ENCODE peak calls at places on chromosomes 2 and 18, in four cellular contexts. One of them, this sample, is unnamed.

GRCh38 chr2:21363364-21363763 is 239.6 kb downstream of the TDRD15 start:
- DNase-seq in tibial nerve: no peak
- DNase-seq in IMR-90: no peak
- DNase-seq in AG04450: no peak
- DNase-seq in this sample: no peak

GRCh38 chr2:209817818-209818420 is 46.3 kb downstream of the UNC80 start:
- DNase-seq in tibial nerve: no peak
- DNase-seq in IMR-90: no peak
- DNase-seq in AG04450: no peak
- DNase-seq in this sample: no peak

GRCh38 chr2:85468096-85468703 is 49.7 kb downstream of the SH2D6 start:
- DNase-seq in AG04450: no peak
- DNase-seq in tibial nerve: no peak
- DNase-seq in IMR-90: no peak
- DNase-seq in this sample: no peak

GRCh38 chr2:230695551-230695950 is 17.1 kb upstream of the CAB39 start:
- DNase-seq in tibial nerve: no peak
- DNase-seq in IMR-90: no peak
- DNase-seq in AG04450: no peak
- DNase-seq in this sample: no peak

GRCh38 chr2:71452565-71452964 is 796 bp upstream of the DYSF start:
- DNase-seq in tibial nerve: no peak
- DNase-seq in IMR-90: peak; percentile 38
- DNase-seq in AG04450: no peak
- DNase-seq in this sample: no peak

GRCh38 chr2:71282493-71282892 is 49.1 kb upstream of the ZNF638 start:
- DNase-seq in tibial nerve: no peak
- DNase-seq in IMR-90: no peak
- DNase-seq in AG04450: no peak
- DNase-seq in this sample: no peak

GRCh38 chr2:15472133-15472532 is 89.0 kb downstream of the NBAS start:
- DNase-seq in AG04450: no peak
- DNase-seq in IMR-90: no peak
- DNase-seq in tibial nerve: no peak
- DNase-seq in this sample: no peak

GRCh38 chr2:24682357-24682756 is 110.8 kb downstream of the PTRHD1 start:
- DNase-seq in AG04450: no peak
- DNase-seq in tibial nerve: no peak
- DNase-seq in IMR-90: peak; percentile 5
- DNase-seq in this sample: no peak

GRCh38 chr2:47310801-47311560 is 92.0 kb upstream of the MSH2 start:
- DNase-seq in tibial nerve: no peak
- DNase-seq in AG04450: no peak
- DNase-seq in IMR-90: no peak
- DNase-seq in this sample: no peak

GRCh38 chr2:196088209-196088608 is 19.6 kb upstream of the DNAH7 start:
- DNase-seq in IMR-90: peak; percentile 45
- DNase-seq in AG04450: no peak
- DNase-seq in tibial nerve: no peak
- DNase-seq in this sample: no peak

GRCh38 chr2:175889557-175890355 is 112.3 kb downstream of the LNPK start:
- DNase-seq in tibial nerve: no peak
- DNase-seq in AG04450: no peak
- DNase-seq in IMR-90: no peak
- DNase-seq in this sample: no peak

GRCh38 chr2:41695714-41696113 is 352.1 kb upstream of the PKDCC start:
- DNase-seq in AG04450: no peak
- DNase-seq in IMR-90: no peak
- DNase-seq in tibial nerve: no peak
- DNase-seq in this sample: no peak

GRCh38 chr18:63319383-63320040 is at the start of gene BCL2:
- DNase-seq in tibial nerve: peak; percentile 42
- DNase-seq in IMR-90: peak; percentile 24
- DNase-seq in AG04450: no peak
- DNase-seq in this sample: no peak

GRCh38 chr18:9753863-9754262 is 45.8 kb downstream of the RAB31 start:
- DNase-seq in tibial nerve: no peak
- DNase-seq in IMR-90: no peak
- DNase-seq in AG04450: no peak
- DNase-seq in this sample: no peak

GRCh38 chr2:74317696-74318095 is 25.5 kb downstream of the SLC4A5 start:
- DNase-seq in IMR-90: no peak
- DNase-seq in AG04450: no peak
- DNase-seq in tibial nerve: no peak
- DNase-seq in this sample: no peak

GRCh38 chr18:39406941-39407340 is 1841.3 kb upstream of the CELF4 start:
- DNase-seq in IMR-90: no peak
- DNase-seq in AG04450: no peak
- DNase-seq in tibial nerve: no peak
- DNase-seq in this sample: no peak

GRCh38 chr2:99809259-99809900 is 319.6 kb upstream of the REV1 start:
- DNase-seq in IMR-90: peak; percentile 40
- DNase-seq in tibial nerve: no peak
- DNase-seq in AG04450: no peak
- DNase-seq in this sample: no peak

GRCh38 chr2:12642332-12642731 is 74.4 kb upstream of the TRIB2 start:
- DNase-seq in AG04450: no peak
- DNase-seq in tibial nerve: no peak
- DNase-seq in IMR-90: no peak
- DNase-seq in this sample: no peak

GRCh38 chr18:36186461-36187137 is 698 bp upstream of the MOCOS start:
- DNase-seq in tibial nerve: no peak
- DNase-seq in IMR-90: no peak
- DNase-seq in AG04450: no peak
- DNase-seq in this sample: no peak

GRCh38 chr18:59070181-59070912 is 69.3 kb upstream of the SEC11C start:
- DNase-seq in IMR-90: peak; percentile 69
- DNase-seq in AG04450: peak; percentile 21
- DNase-seq in tibial nerve: peak; percentile 88
- DNase-seq in this sample: peak; percentile 44

GRCh38 chr2:105078906-105079305 is 41.0 kb downstream of the MRPS9 start:
- DNase-seq in tibial nerve: no peak
- DNase-seq in IMR-90: peak; percentile 52
- DNase-seq in AG04450: no peak
- DNase-seq in this sample: no peak

DNA sequence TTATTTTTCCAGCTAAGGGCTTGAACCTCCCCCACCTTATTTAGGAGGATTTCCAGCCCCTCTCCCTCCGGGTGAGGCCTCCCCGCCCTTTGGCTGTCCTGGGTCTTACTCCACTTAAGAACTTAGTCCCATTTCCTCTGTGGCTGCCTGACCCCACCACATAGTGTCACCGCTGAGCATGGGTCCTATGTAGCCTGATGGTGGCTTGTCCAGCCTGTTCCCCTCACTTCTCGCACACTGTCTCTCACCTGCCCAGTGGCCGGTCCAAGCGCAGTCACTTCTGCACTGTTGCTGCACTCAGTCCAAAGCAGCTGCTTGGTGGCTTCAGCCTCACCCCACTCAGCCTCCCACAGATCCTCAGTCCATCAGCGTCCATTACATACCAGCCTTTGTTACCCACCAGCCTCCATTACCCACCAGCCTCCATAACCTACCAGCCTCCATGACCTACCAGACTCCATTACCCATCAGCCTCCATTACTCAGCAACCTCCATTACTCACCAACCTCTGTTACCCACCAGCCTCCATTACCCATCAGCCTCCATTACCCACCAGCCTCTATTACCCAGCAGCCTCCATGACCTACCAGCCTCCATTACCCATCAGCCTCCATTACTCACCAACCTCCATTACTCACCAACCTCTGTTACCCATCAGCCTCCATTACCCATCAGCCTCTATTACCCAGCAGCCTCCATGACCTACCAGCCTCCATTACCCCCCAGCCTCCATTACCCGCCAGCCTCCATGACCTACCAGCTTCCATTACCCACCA is 133.2 kb upstream of the HS6ST1 start:
- DNase-seq in tibial nerve: no peak
- DNase-seq in AG04450: no peak
- DNase-seq in IMR-90: no peak
- DNase-seq in this sample: no peak
- TF ChIP-seq CTCF in tibial nerve: no peak
- TF ChIP-seq CTCF in AG04450: no peak
- TF ChIP-seq CTCF in IMR-90: no peak
- TF ChIP-seq CTCF in this sample: no peak

GRCh38 chr18:3874593-3874992 is 424.6 kb downstream of the TGIF1 start:
- DNase-seq in tibial nerve: no peak
- DNase-seq in IMR-90: no peak
- DNase-seq in AG04450: no peak
- DNase-seq in this sample: no peak
- H3K4me3 ChIP-seq in tibial nerve: no peak overlapping the region
- H3K4me3 ChIP-seq in IMR-90: no peak overlapping the region
- H3K4me3 ChIP-seq in AG04450: no peak overlapping the region
- H3K4me3 ChIP-seq in this sample: no peak overlapping the region

DNA sequence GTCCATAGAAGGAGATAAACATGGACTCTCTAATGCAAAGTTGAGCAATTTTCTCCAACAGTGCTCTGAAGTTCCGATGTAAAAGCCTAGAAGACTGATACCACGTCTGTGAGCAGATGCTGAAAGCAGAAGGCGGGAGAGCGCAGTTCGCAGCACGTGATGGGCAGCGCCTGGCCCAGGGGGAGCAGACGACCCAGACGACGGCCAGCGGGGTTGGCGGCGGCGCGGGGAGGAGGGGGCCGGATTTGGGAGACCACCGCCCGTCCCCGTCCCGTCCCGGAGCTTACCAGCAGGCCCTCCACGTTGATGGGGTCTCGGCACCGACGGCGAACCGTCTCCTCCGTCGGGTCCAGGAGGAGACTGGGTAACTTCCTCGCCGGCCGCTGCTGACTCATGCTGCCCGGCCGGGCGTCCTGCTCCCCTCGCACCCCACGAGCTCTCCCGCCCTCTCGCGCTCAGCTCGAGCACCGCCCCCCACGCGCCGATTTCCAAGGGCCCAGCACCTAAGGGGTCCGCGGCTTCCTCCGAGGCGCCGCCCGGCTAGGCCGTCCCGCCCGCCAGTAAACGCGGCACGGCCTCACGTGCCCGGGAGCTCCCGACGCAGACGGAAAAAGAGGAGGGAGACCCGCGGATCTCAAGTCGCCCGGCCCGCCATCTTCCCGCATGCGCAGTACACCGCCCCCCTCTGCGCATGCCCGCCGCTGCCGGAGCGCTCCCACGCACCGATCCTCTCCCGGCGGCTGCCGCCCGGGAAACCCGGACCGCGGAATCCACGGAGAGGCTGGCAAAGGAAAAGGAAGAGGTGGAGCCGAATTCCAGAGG is at the start of gene E2F6:
- DNase-seq in IMR-90: peak; percentile 90
- DNase-seq in tibial nerve: peak; percentile 91
- DNase-seq in AG04450: peak; percentile 81
- DNase-seq in this sample: peak; percentile 51
- TF ChIP-seq CTCF in IMR-90: no peak
- TF ChIP-seq CTCF in tibial nerve: peak; percentile 61
- TF ChIP-seq CTCF in AG04450: no peak
- TF ChIP-seq CTCF in this sample: no peak

DNA sequence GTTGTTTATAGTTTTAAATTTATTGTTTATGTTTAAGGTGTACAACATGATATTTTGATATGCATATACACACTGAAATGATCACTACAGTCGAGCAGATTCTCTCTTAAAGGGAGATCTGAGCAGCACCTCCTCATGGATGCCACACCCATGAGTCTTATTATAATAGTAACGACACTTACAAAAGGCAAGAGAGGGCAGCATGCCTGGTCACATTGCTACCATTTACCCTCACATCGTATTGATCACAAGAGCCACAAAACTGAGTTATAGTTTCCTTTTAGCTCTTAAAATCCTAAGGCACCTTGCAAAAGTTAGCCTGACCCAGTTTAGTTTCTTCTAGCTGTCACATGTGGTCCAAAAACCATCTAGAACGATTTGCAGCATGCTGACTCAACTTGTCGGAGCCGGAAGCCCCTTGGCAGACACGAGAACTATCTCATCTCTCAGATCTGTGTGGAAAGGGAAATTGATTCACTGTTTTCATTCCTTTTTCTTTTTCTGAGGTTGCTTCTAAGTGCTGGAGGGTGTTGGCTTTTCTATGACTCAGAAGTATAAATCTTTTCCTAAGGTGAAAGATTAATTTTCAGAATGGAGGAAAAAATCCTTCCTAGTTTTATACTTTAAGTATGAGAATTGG is 85.3 kb downstream of the CDC42EP3 start:
- DNase-seq in AG04450: no peak
- DNase-seq in tibial nerve: peak; percentile 59
- DNase-seq in IMR-90: peak; percentile 93
- DNase-seq in this sample: no peak
- H3K4me3 ChIP-seq in AG04450: no peak overlapping the region
- H3K4me3 ChIP-seq in tibial nerve: no peak overlapping the region
- H3K4me3 ChIP-seq in IMR-90: no peak overlapping the region
- H3K4me3 ChIP-seq in this sample: no peak overlapping the region

DNA sequence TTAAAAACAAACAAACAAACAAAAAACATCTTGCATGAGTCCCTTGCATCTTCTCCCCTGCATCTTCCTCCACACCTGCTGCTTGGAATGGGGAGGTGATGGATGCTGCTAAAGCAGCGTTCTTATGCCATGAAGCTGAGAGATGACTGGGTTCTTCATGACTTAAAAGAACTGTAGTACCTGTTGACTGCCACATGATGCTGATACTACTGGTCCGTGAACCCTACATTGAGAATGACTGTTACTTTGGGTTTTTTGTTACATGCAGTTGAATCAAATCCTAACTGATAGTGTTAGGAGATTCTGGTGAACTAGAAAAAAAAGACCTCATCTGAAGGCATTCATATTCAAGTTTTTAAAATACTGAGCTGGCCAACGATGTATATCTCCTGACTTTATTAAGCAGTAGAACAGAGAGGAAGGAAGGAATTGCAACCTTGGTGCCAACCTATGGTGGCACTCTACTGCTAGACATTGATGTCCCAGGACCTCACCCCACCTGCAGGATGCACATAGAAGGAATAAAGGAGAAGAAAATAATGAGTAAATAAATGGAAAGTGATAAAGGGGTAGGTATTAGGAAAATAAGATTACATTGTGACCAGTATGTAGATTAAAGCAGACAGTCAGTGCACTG is 63.2 kb upstream of the SPAG16 start:
- DNase-seq in IMR-90: no peak
- DNase-seq in AG04450: no peak
- DNase-seq in tibial nerve: no peak
- DNase-seq in this sample: no peak
- TF ChIP-seq CTCF in IMR-90: no peak
- TF ChIP-seq CTCF in AG04450: no peak
- TF ChIP-seq CTCF in tibial nerve: no peak
- TF ChIP-seq CTCF in this sample: no peak

GRCh38 chr2:64457518-64457917 is 3.6 kb downstream of the LGALSL start:
- DNase-seq in tibial nerve: no peak
- DNase-seq in IMR-90: no peak
- DNase-seq in AG04450: no peak
- DNase-seq in this sample: no peak

GRCh38 chr2:64455031-64455332 is 1.0 kb downstream of the LGALSL start:
- DNase-seq in tibial nerve: no peak
- DNase-seq in AG04450: no peak
- DNase-seq in IMR-90: no peak
- DNase-seq in this sample: no peak

GRCh38 chr2:64455545-64455944 is 1.6 kb downstream of the LGALSL start:
- DNase-seq in tibial nerve: no peak
- DNase-seq in IMR-90: no peak
- DNase-seq in AG04450: no peak
- DNase-seq in this sample: no peak

GRCh38 chr2:64454316-64455030 is 511 bp downstream of the LGALSL start:
- DNase-seq in IMR-90: peak; percentile 36
- DNase-seq in AG04450: no peak
- DNase-seq in tibial nerve: peak; percentile 26
- DNase-seq in this sample: peak; percentile 14

GRCh38 chr2:64456298-64456697 is 2.3 kb downstream of the LGALSL start:
- DNase-seq in tibial nerve: no peak
- DNase-seq in AG04450: no peak
- DNase-seq in IMR-90: no peak
- DNase-seq in this sample: no peak
- H3K4me3 ChIP-seq in tibial nerve: no peak overlapping the region
- H3K4me3 ChIP-seq in AG04450: no peak overlapping the region
- H3K4me3 ChIP-seq in IMR-90: no peak overlapping the region
- H3K4me3 ChIP-seq in this sample: no peak overlapping the region

This sample was measured in retinal pigment epithelial cell.